ENCODE peak calls at places on chromosomes 7 and 10, in six cellular contexts. R is NCI-H1436, H is ovary, P is NCI-H1930, F is astrocyte of the cerebellum, K is H7. Y is an unnamed sample.

GRCh38 chr10:28326516-28327493 is 23.9 kb upstream of the MPP7 start:
- DNase-seq in F (peak), R (no peak), H (no peak), K (peak), P (no peak), Y (peak)

GRCh38 chr7:48006866-48007265 is 22.0 kb downstream of the SUN3 start:
- DNase-seq in P (no peak), R (no peak), F (no peak), H (no peak), K (no peak), Y (no peak)

GRCh38 chr10:93678386-93678785 is 24.0 kb downstream of the FRA10AC1 start:
- DNase-seq in P (no peak), R (no peak), H (no peak), K (no peak), F (no peak), Y (no peak)

GRCh38 chr10:43816351-43817321 is 168.0 kb upstream of the ZNF32 start:
- DNase-seq in P (no peak), R (no peak), F (no peak), K (no peak), H (no peak), Y (no peak)

GRCh38 chr7:83267141-83267631 is 104.5 kb upstream of the PCLO start:
- DNase-seq in R (no peak), K (peak), P (peak), H (no peak), F (no peak), Y (no peak)

GRCh38 chr7:90771281-90771680 is 175.2 kb downstream of the CDK14 start:
- DNase-seq in P (no peak), R (no peak), K (no peak), H (no peak), F (no peak), Y (no peak)

GRCh38 chr10:14812271-14812670 is 25.6 kb downstream of the CDNF start:
- DNase-seq in H (no peak), R (peak), K (peak), P (no peak), F (no peak), Y (no peak)

GRCh38 chr7:37756797-37757551 is 73.4 kb downstream of the GPR141 start:
- DNase-seq in P (no peak), F (no peak), K (no peak), R (no peak), H (no peak), Y (no peak)

GRCh38 chr7:94792270-94792669 is 115.1 kb upstream of the PPP1R9A start:
- DNase-seq in F (no peak), R (no peak), H (no peak), K (no peak), P (no peak), Y (no peak)

GRCh38 chr10:89373916-89374711 is 3.7 kb upstream of the IFIT1B start:
- DNase-seq in R (no peak), P (no peak), K (no peak), H (peak), F (peak), Y (no peak)

GRCh38 chr10:48439581-48440041 is 133.1 kb downstream of the MAPK8 start:
- DNase-seq in R (no peak), F (peak), K (peak), P (no peak), H (peak), Y (peak)

GRCh38 chr7:70712942-70713341 is 419.0 kb upstream of the GALNT17 start:
- DNase-seq in H (no peak), P (no peak), F (no peak), K (no peak), R (no peak), Y (no peak)

GRCh38 chr7:156764016-156764669 is 123.6 kb downstream of the RNF32 start:
- DNase-seq in F (peak), H (peak), K (peak), R (no peak), P (peak), Y (peak)

GRCh38 chr10:9992656-9993055 is 1025.0 kb upstream of the CELF2 start:
- DNase-seq in R (no peak), F (no peak), P (no peak), H (no peak), K (peak), Y (no peak)

GRCh38 chr10:32893431-32893830 is 64.6 kb downstream of the ITGB1 start:
- DNase-seq in K (peak), R (no peak), P (no peak), F (no peak), H (no peak), Y (no peak)

GRCh38 chr10:3090914-3091313 is 23.6 kb downstream of the PFKP start:
- DNase-seq in R (no peak), K (peak), F (peak), P (no peak), H (no peak), Y (no peak)

Y was measured in brain pericyte.